ENCODE peak calls at places on chromosome X, in ten cellular contexts. H is GM06990; J is GM20000; D is nephron progenitor cell; S is chondrocyte; T is activated CD8-positive, alpha-beta T cell treated with anti-CD3 and anti-CD28 coated beads for 36 hours; R is mucosa of descending colon; N is fibroblast of lung; P is lower leg skin; F is colonic mucosa. U is an unnamed sample.

GRCh38 chrX:2446815-2447214 is 54.0 kb downstream of the DHRSX start:
- DNase-seq in R (no peak), H (no peak), D (no peak), S (no peak), P (no peak), F (no peak), T (no peak), J (no peak), N (no peak), U (no peak)

GRCh38 chrX:135340827-135341226 is 31.5 kb downstream of the ETDC start:
- DNase-seq in S (no peak), F (no peak), N (peak; percentile 47), T (no peak), H (no peak), R (no peak), P (no peak), D (no peak), J (no peak), U (no peak)

GRCh38 chrX:68829594-68830485 is 1.0 kb downstream of the EFNB1 start:
- DNase-seq in N (peak; percentile 48), P (peak; percentile 87), H (peak; percentile 24), T (peak; percentile 23), D (no peak), R (peak; percentile 57), F (peak; percentile 28), S (peak; percentile 90), J (no peak), U (peak; percentile 21)

GRCh38 chrX:129678176-129678880 is 23.6 kb upstream of the APLN start:
- DNase-seq in J (peak; percentile 13), R (peak; percentile 64), P (no peak), F (peak; percentile 35), N (peak; percentile 26), T (peak; percentile 59), D (no peak), H (peak; percentile 43), S (no peak), U (peak; percentile 52)

GRCh38 chrX:124230573-124231300 is 101.7 kb upstream of the TEX13D start:
- DNase-seq in H (no peak), R (no peak), T (no peak), S (no peak), N (no peak), D (no peak), P (no peak), F (no peak), J (no peak), U (no peak)

GRCh38 chrX:121356139-121356849 is 308.9 kb downstream of the GLUD2 start:
- DNase-seq in H (no peak), F (no peak), T (no peak), D (no peak), J (no peak), P (no peak), N (no peak), R (no peak), S (peak; percentile 81), U (no peak)

GRCh38 chrX:80173261-80173660 is 158.7 kb downstream of the TBX22 start:
- DNase-seq in S (no peak), T (no peak), H (no peak), N (no peak), R (no peak), F (no peak), P (no peak), J (no peak), D (no peak), U (no peak)

GRCh38 chrX:22399793-22400192 is 127.1 kb downstream of the CBLL2 start:
- DNase-seq in J (no peak), P (no peak), S (no peak), D (no peak), T (no peak), H (no peak), N (peak; percentile 58), R (no peak), F (no peak), U (no peak)

GRCh38 chrX:41180194-41180902 is 95.1 kb downstream of the USP9X start:
- DNase-seq in J (peak; percentile 32), D (peak; percentile 33), N (peak; percentile 58), P (no peak), F (peak; percentile 49), R (no peak), H (peak; percentile 26), T (peak; percentile 67), S (no peak), U (no peak)

GRCh38 chrX:107715331-107716044 is 60.1 kb downstream of the TSC22D3 start:
- DNase-seq in P (peak; percentile 81), D (no peak), H (no peak), T (no peak), N (peak; percentile 39), J (no peak), R (no peak), F (no peak), S (no peak), U (peak; percentile 25)

GRCh38 chrX:53678667-53679066 is 7.9 kb downstream of the HUWE1 start:
- DNase-seq in S (no peak), R (no peak), D (no peak), P (no peak), T (no peak), J (no peak), N (no peak), F (no peak), H (no peak), U (no peak)
- TF ChIP-seq CTCF in S (peak; percentile 39), R (no peak), D (no peak), P (no peak), T (no peak), J (no peak), N (peak; percentile 12), F (no peak), H (peak; percentile 31), U (no peak)

DNA sequence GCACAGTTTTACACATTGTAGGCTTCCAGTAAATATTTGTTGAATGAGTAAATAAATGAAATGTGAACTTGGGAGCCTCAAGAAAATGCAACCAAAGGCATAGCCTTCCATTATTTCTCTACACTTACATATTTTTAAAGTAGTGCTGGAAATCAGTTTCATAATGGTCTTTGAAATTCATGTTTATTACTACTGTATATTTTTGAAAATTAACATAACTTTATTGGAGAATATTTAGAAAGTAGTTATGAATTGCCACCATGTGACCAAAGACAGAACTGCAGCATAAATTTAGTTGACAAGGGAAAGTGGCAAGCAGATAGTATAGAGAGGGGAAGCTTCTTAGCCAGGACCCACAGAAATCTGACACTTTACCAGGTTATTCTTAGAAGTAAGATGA is 6.4 kb downstream of the TCEAL8 start:
- DNase-seq in T (peak; percentile 11), D (no peak), F (no peak), P (no peak), N (peak; percentile 7), R (no peak), J (peak; percentile 6), H (no peak), S (no peak), U (no peak)
- TF ChIP-seq CTCF in T (peak; percentile 20), D (no peak), F (peak; percentile 30), P (no peak), N (peak; percentile 44), R (no peak), J (peak; percentile 5), H (peak; percentile 28), S (peak; percentile 78), U (no peak)

DNA sequence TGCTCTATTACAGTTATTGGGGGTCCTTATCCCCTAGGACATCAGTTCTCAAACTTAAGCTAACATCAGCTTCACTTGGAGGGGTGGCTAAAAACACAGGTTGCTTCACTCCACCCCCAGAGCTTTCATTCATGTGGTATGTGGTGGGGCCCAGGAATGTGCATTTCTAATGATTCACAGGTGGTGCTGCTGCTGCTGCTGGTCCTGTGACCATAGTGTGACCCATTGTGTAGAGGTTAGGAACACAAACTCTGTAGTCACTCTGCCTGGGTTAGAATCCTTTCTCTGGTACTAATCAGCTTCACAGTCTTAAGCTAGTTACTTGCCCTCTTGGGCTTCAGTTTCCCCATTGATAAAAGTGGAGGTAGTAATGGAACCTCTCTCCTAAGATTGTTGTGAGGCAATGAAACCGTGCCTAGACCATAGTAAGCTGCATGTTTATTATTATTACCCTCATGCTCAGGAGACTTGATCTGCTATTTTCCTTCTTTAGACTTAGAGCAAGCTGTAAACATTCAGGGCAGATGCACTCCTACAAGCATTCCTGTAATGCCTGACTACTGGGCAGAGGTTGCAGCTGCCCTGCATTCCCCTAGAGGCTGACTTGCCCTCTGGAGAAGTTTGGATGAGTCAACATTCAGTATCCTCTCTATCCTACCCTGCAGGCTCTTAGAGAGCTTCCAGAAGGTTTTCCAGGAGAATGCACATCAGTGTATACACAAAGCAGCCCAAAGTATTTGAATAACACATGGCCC is 94.1 kb upstream of the ACSL4 start:
- DNase-seq in J (no peak), T (peak; percentile 4), S (no peak), H (no peak), D (no peak), N (peak; percentile 86), R (no peak), F (no peak), P (no peak), U (no peak)
- TF ChIP-seq CTCF in J (no peak), T (no peak), S (peak; percentile 30), H (no peak), D (no peak), N (no peak), R (no peak), F (no peak), P (no peak), U (no peak)

GRCh38 chrX:3653111-3653510 is 60.3 kb downstream of the PRKX start:
- DNase-seq in P (peak; percentile 80), N (no peak), J (no peak), H (no peak), R (no peak), T (no peak), S (peak; percentile 79), F (no peak), D (no peak), U (no peak)

GRCh38 chrX:3655181-3655580 is 58.3 kb downstream of the PRKX start:
- DNase-seq in N (no peak), J (no peak), D (no peak), R (no peak), F (no peak), S (peak; percentile 87), H (no peak), P (peak; percentile 76), T (no peak), U (no peak)

GRCh38 chrX:3648084-3648483 is 65.4 kb downstream of the PRKX start:
- DNase-seq in T (no peak), J (no peak), D (no peak), N (no peak), P (peak; percentile 21), H (no peak), R (no peak), F (no peak), S (no peak), U (no peak)

DNA sequence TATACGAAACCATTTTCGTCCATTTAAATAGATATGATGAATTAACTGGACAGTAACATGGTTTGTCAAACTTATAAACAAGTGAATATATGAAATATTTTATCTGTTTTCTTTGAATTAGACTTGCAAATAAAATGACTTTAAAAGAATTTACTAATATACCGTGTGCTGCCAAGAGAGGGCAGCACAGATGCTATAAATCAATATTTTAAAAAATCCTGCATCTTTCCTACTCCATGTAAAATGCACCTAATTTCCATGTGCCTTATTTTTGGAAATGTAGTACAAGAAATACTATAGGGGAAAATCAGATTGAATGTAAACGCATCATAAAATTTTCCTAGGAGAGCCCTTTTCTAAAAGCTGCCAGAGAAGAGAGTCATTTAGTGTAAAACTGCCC is 62.2 kb downstream of the PRKX start:
- DNase-seq in F (no peak), T (no peak), D (no peak), J (no peak), P (no peak), N (peak; percentile 21), R (no peak), H (no peak), S (no peak), U (no peak)
- TF ChIP-seq CTCF in F (peak; percentile 58), T (peak; percentile 58), D (peak; percentile 49), J (no peak), P (no peak), N (peak; percentile 33), R (no peak), H (peak; percentile 49), S (peak; percentile 93), U (no peak)

GRCh38 chrX:18389968-18390367 is 35.4 kb upstream of the CDKL5 start:
- DNase-seq in T (no peak), H (no peak), D (no peak), S (no peak), F (no peak), J (no peak), P (no peak), R (no peak), N (no peak), U (no peak)
- TF ChIP-seq CTCF in T (no peak), H (peak; percentile 28), D (no peak), S (no peak), F (no peak), J (no peak), P (no peak), R (no peak), N (no peak), U (no peak)

U was measured in activated B cell treated with CpG ODN at 0.5 μM for 24 hours.